ENCODE peak calls at places on chromosomes 7 and 10, in ten cellular contexts. I, K, V, Z, L, T, C, J, N and P are unnamed samples.

GRCh38 chr10:112949875-112950507 is at the start of gene TCF7L2:
- DNase-seq in V (peak; percentile 96), C (peak; percentile 97), K (peak; percentile 98), L (peak; percentile 99), I (no peak), N (peak; percentile 84), J (peak; percentile 100), Z (peak; percentile 86), T (peak; percentile 92), P (peak; percentile 99)

GRCh38 chr7:158685727-158686126 is 18.9 kb downstream of the NCAPG2 start:
- DNase-seq in C (no peak), L (no peak), I (no peak), Z (no peak), V (no peak), T (no peak), N (no peak), K (no peak), J (no peak), P (no peak)

GRCh38 chr7:19982841-19983835 is 209.7 kb upstream of the TMEM196 start:
- DNase-seq in T (peak; percentile 64), Z (peak; percentile 41), C (peak; percentile 77), L (peak; percentile 75), J (peak; percentile 35), N (no peak), I (peak; percentile 38), K (peak; percentile 6), V (peak; percentile 45), P (peak; percentile 87)

GRCh38 chr7:79515358-79515757 is 61.9 kb upstream of the MAGI2 start:
- DNase-seq in N (no peak), I (no peak), Z (no peak), T (no peak), V (no peak), K (no peak), J (no peak), L (no peak), C (no peak), P (no peak)

GRCh38 chr10:98196985-98197384 is 62.5 kb downstream of the R3HCC1L start:
- DNase-seq in N (no peak), C (no peak), L (no peak), V (no peak), J (no peak), T (no peak), K (no peak), Z (no peak), I (no peak), P (no peak)

GRCh38 chr10:91643700-91644099 is 10.8 kb upstream of the PPP1R3C start:
- DNase-seq in K (peak; percentile 24), V (peak; percentile 37), Z (no peak), N (no peak), I (no peak), T (no peak), C (no peak), J (no peak), L (peak; percentile 29), P (peak; percentile 66)

GRCh38 chr10:923844-924523 is 7.5 kb downstream of the LARP4B start:
- DNase-seq in Z (no peak), T (no peak), I (no peak), C (no peak), V (no peak), L (no peak), N (no peak), J (no peak), K (no peak), P (no peak)

GRCh38 chr10:60434418-60435046 is 44.9 kb upstream of the ANK3 start:
- DNase-seq in Z (peak; percentile 49), L (peak; percentile 61), K (peak; percentile 35), J (peak; percentile 43), N (peak; percentile 60), C (peak; percentile 54), T (no peak), V (peak; percentile 32), I (no peak), P (peak; percentile 72)

GRCh38 chr10:72692897-72693598 is 1.1 kb downstream of the MCU start:
- DNase-seq in N (peak; percentile 15), J (no peak), I (no peak), V (peak; percentile 26), T (peak; percentile 15), Z (peak; percentile 45), C (peak; percentile 32), L (peak; percentile 34), K (no peak), P (no peak)

GRCh38 chr10:72693599-72693915 is 1.6 kb downstream of the MCU start:
- DNase-seq in I (no peak), C (peak; percentile 36), Z (no peak), N (peak; percentile 7), L (no peak), T (peak; percentile 25), K (no peak), J (no peak), V (no peak), P (no peak)

GRCh38 chr10:72695496-72695895 is 3.6 kb downstream of the MCU start:
- DNase-seq in N (no peak), I (no peak), T (no peak), K (no peak), Z (no peak), L (no peak), C (peak; percentile 24), J (no peak), V (no peak), P (no peak)

GRCh38 chr10:72692057-72692891 is at the start of gene MCU:
- DNase-seq in L (peak; percentile 98), V (peak; percentile 91), Z (peak; percentile 95), T (peak; percentile 6), K (no peak), N (peak; percentile 97), C (peak; percentile 40), J (no peak), I (no peak), P (peak; percentile 74)

GRCh38 chr10:72694476-72695369 is 2.8 kb downstream of the MCU start:
- DNase-seq in C (peak; percentile 48), K (peak; percentile 42), I (no peak), V (peak; percentile 24), J (no peak), Z (peak; percentile 33), L (peak; percentile 11), N (peak; percentile 30), T (no peak), P (no peak)
- H3K79me2 ChIP-seq in C (peaks cover 62% of the 10 kb centered on the region), K (peaks cover 60% of the 10 kb centered on the region), I (peaks cover 21% of the 10 kb centered on the region), V (peaks cover 70% of the 10 kb centered on the region), J (peaks cover 68% of the 10 kb centered on the region), Z (peaks cover 16% of the 10 kb centered on the region), L (peaks cover 74% of the 10 kb centered on the region), N (peaks cover 52% of the 10 kb centered on the region), T (peaks cover 70% of the 10 kb centered on the region), P (peaks cover 72% of the 10 kb centered on the region)

DNA sequence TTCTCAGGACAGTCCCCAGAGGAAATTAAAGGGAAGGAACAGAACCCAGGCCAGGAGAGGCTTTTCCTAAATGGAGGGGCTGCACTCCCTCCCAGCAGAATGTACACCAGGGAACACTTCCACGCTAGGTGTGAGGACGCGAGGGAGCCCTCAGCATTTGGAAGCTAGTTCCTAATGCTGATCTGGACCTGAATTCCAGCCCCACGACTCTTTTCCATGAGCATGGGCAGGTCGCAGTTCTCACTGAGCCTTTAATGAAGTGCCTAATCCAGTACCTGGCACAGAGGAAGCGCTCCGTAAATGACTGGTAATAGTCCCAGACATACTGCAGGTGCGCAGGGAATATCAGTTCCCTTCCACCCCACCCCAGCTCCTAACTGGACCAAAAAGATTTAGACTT is 1.1 kb downstream of the ALOX5 start:
- DNase-seq in N (no peak), Z (no peak), I (no peak), C (no peak), T (no peak), V (no peak), K (no peak), L (no peak), J (no peak), P (no peak)
- H2AFZ ChIP-seq in N (no peak overlapping the region), Z (no peak overlapping the region), I (no peak overlapping the region), C (no peak overlapping the region), T (no peak overlapping the region), V (no peak overlapping the region), K (no peak overlapping the region), L (no peak overlapping the region), J (peak overlapping the region; percentile 67), P (no peak overlapping the region)

GRCh38 chr10:52966904-52967303 is 194.3 kb upstream of the MBL2 start:
- DNase-seq in N (no peak), V (no peak), J (no peak), Z (no peak), K (no peak), I (no peak), C (no peak), T (no peak), L (no peak), P (no peak)

GRCh38 chr10:52961298-52961697 is 188.7 kb upstream of the MBL2 start:
- DNase-seq in J (no peak), I (no peak), C (no peak), T (no peak), L (no peak), N (no peak), V (no peak), Z (no peak), K (peak; percentile 10), P (no peak)

GRCh38 chr10:52965938-52966401 is 193.4 kb upstream of the MBL2 start:
- DNase-seq in I (peak; percentile 92), N (no peak), L (peak; percentile 64), C (no peak), V (peak; percentile 13), Z (peak; percentile 88), K (no peak), T (no peak), J (no peak), P (peak; percentile 78)

GRCh38 chr10:52967806-52968795 is 195.5 kb upstream of the MBL2 start:
- DNase-seq in K (peak; percentile 41), Z (no peak), J (no peak), I (no peak), N (no peak), T (no peak), C (no peak), L (no peak), V (no peak), P (peak; percentile 67)

DNA sequence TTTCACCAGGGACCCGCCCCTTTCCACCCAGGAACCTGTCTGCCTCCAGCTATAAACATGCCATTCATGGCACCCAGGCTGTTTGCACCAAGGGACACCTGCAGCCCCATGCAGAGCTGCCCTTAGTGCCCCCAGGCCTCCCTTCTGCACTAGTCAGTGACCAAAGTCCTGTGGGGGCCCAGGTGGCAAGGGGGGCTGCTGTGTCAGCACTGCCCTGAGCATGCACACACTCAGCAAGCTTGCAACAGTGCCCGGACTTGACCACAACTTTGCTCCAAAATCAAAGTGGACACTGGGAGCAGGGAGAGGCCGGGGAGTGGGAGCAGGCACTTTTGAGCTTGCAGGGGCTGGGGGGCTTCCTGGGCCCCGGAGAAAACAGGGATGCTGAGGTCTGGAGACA is 192.9 kb upstream of the MBL2 start:
- DNase-seq in Z (no peak), N (no peak), C (no peak), T (no peak), V (no peak), L (no peak), K (peak; percentile 10), I (no peak), J (no peak), P (no peak)
- H3K4me3 ChIP-seq in Z (peak overlapping the region; percentile 25), N (no peak overlapping the region), C (no peak overlapping the region), T (no peak overlapping the region), V (no peak overlapping the region), L (no peak overlapping the region), K (peak overlapping the region; percentile 61), I (no peak overlapping the region), J (no peak overlapping the region), P (no peak overlapping the region)

DNA sequence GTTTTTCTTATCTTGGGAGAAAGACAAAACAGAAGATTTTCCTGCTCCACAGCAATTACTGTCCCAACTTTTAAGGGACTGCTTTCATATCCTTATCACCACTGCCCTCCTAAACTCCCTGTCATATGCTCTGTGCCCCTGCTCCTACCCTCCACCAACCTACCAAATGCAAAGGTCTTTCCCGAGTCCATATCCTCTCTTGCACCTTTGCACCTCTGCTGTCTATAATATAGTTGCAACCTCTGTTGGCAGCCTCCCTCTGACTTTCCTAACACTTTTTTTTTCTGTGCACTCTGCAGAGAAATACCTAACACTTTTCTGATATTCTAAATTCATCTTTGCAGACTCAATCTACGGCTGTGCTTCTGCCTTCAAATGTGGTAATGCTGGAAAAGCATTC is 84.9 kb downstream of the DNMBP start:
- DNase-seq in L (no peak), T (no peak), I (no peak), K (no peak), N (no peak), V (no peak), C (no peak), J (no peak), Z (no peak), P (no peak)
- H3K79me2 ChIP-seq in L (no peaks in the 10 kb centered on the region), T (peaks cover 95% of the 10 kb centered on the region), I (peaks cover 34% of the 10 kb centered on the region), K (peaks cover 47% of the 10 kb centered on the region), N (no peaks in the 10 kb centered on the region), V (peaks cover 86% of the 10 kb centered on the region), C (peaks cover 79% of the 10 kb centered on the region), J (peaks cover 98% of the 10 kb centered on the region), Z (peaks cover 16% of the 10 kb centered on the region), P (no peaks in the 10 kb centered on the region)